ENCODE peak calls at places on chromosome 5, in nine cellular contexts. N, Q, O, E, V, G, K, I and L are unnamed samples.

GRCh38 chr5:479566-480319 is 36.8 kb downstream of the EXOC3 start:
- DNase-seq in N (no peak), Q (no peak), O (no peak), E (no peak), V (no peak), G (no peak), K (no peak), I (no peak), L (no peak)

GRCh38 chr5:125463441-125464092 is 717.1 kb upstream of the ZNF608 start:
- DNase-seq in N (no peak), Q (no peak), O (peak; percentile 4), E (no peak), V (no peak), G (no peak), K (peak; percentile 72), I (no peak), L (no peak)

GRCh38 chr5:150122158-150122510 is 33.5 kb downstream of the PDGFRB start:
- DNase-seq in N (peak; percentile 61), Q (no peak), O (no peak), E (no peak), V (no peak), G (no peak), K (no peak), I (peak; percentile 24), L (peak; percentile 97)

GRCh38 chr5:14915291-14915976 is 43.9 kb upstream of the ANKH start:
- DNase-seq in N (no peak), Q (no peak), O (peak; percentile 51), E (no peak), V (no peak), G (no peak), K (peak; percentile 37), I (no peak), L (no peak)

GRCh38 chr5:138303365-138303764 is 28.2 kb downstream of the CDC25C start:
- DNase-seq in N (no peak), Q (no peak), O (peak; percentile 68), E (no peak), V (peak; percentile 31), G (no peak), K (no peak), I (no peak), L (no peak)

GRCh38 chr5:74493426-74493825 is 147.1 kb downstream of the ENC1 start:
- DNase-seq in N (no peak), Q (no peak), O (no peak), E (no peak), V (peak; percentile 31), G (no peak), K (no peak), I (no peak), L (peak; percentile 9)

GRCh38 chr5:156475831-156476551 is 149.0 kb downstream of the SGCD start:
- DNase-seq in N (peak; percentile 49), Q (no peak), O (peak; percentile 98), E (no peak), V (peak; percentile 96), G (no peak), K (peak; percentile 89), I (no peak), L (no peak)

GRCh38 chr5:1768283-1769000 is 31.2 kb downstream of the MRPL36 start:
- DNase-seq in N (peak; percentile 25), Q (no peak), O (no peak), E (no peak), V (no peak), G (no peak), K (no peak), I (no peak), L (no peak)

GRCh38 chr5:158485604-158486081 is 614.1 kb downstream of the EBF1 start:
- DNase-seq in N (no peak), Q (no peak), O (no peak), E (no peak), V (peak; percentile 94), G (no peak), K (peak; percentile 20), I (no peak), L (no peak)